ENCODE peak calls at places on chromosomes 1 and 21, in six cellular contexts. J, N, I, G, X and V are unnamed samples.

GRCh38 chr21:33971492-33972013 is 55.9 kb upstream of the ATP5PO start:
- DNase-seq in J (peak), N (no peak), I (no peak), G (no peak), X (no peak), V (no peak)

GRCh38 chr1:101996830-101997485 is at the start of gene OLFM3:
- DNase-seq in J (no peak), N (no peak), I (no peak), G (no peak), X (no peak), V (no peak)

GRCh38 chr1:17531682-17532487 is 7.6 kb upstream of the ARHGEF10L start:
- DNase-seq in J (peak), N (peak), I (no peak), G (peak), X (peak), V (no peak)

GRCh38 chr1:156659672-156659993 is 17.6 kb downstream of the NES start:
- DNase-seq in J (no peak), N (no peak), I (no peak), G (no peak), X (no peak), V (no peak)

GRCh38 chr1:236066828-236067386 is 2.0 kb upstream of the NID1 start:
- DNase-seq in J (peak), N (no peak), I (no peak), G (peak), X (peak), V (no peak)

GRCh38 chr1:81345110-81345509 is 455.6 kb upstream of the ADGRL2 start:
- DNase-seq in J (no peak), N (no peak), I (no peak), G (no peak), X (no peak), V (no peak)

GRCh38 chr1:203629509-203630082 is 3.0 kb downstream of the ATP2B4 start:
- DNase-seq in J (peak), N (no peak), I (no peak), G (peak), X (peak), V (no peak)

GRCh38 chr1:88098881-88099280 is 585.2 kb upstream of the PKN2 start:
- DNase-seq in J (no peak), N (no peak), I (no peak), G (no peak), X (no peak), V (no peak)

GRCh38 chr21:27246741-27247140 is 279.9 kb upstream of the ADAMTS5 start:
- DNase-seq in J (peak), N (no peak), I (peak), G (no peak), X (no peak), V (no peak)

GRCh38 chr1:204584699-204585372 is 68.6 kb downstream of the MDM4 start:
- DNase-seq in J (no peak), N (no peak), I (no peak), G (no peak), X (no peak), V (no peak)

GRCh38 chr1:6438047-6438525 is 13.5 kb downstream of the ESPN start:
- DNase-seq in J (peak), N (no peak), I (no peak), G (peak), X (peak), V (no peak)

GRCh38 chr1:201153474-201154388 is 543 bp downstream of the TMEM9 start:
- DNase-seq in J (no peak), N (no peak), I (no peak), G (peak), X (no peak), V (no peak)

GRCh38 chr1:35573198-35573775 is at the start of gene TFAP2E:
- DNase-seq in J (no peak), N (peak), I (no peak), G (no peak), X (no peak), V (no peak)

GRCh38 chr1:206935491-206936067 is 10.7 kb downstream of the PIGR start:
- DNase-seq in J (peak), N (no peak), I (peak), G (no peak), X (no peak), V (no peak)

GRCh38 chr1:151936653-151937052 is 27.3 kb upstream of the THEM4 start:
- DNase-seq in J (no peak), N (no peak), I (no peak), G (no peak), X (no peak), V (no peak)

GRCh38 chr1:21781971-21782867 is 730 bp downstream of the USP48 start:
- DNase-seq in J (peak), N (no peak), I (no peak), G (no peak), X (no peak), V (no peak)

GRCh38 chr1:88141499-88142074 is 542.5 kb upstream of the PKN2 start:
- DNase-seq in J (no peak), N (no peak), I (no peak), G (no peak), X (no peak), V (no peak)

GRCh38 chr1:213295860-213296259 is 244.8 kb downstream of the RPS6KC1 start:
- DNase-seq in J (no peak), N (no peak), I (no peak), G (no peak), X (no peak), V (no peak)

GRCh38 chr1:214123061-214123784 is 135.4 kb downstream of the PROX1 start:
- DNase-seq in J (peak), N (peak), I (peak), G (no peak), X (peak), V (peak)

GRCh38 chr21:39630191-39630591 is 17.5 kb downstream of the B3GALT5 start:
- DNase-seq in J (no peak), N (peak), I (no peak), G (no peak), X (no peak), V (no peak)

GRCh38 chr1:53306168-53306567 is 21.7 kb downstream of the LRP8 start:
- DNase-seq in J (no peak), N (no peak), I (no peak), G (no peak), X (no peak), V (no peak)

GRCh38 chr1:76191561-76191960 is 117.0 kb downstream of the ST6GALNAC3 start:
- DNase-seq in J (no peak), N (no peak), I (no peak), G (no peak), X (no peak), V (no peak)

GRCh38 chr1:156577512-156577911 is 2.0 kb upstream of the TTC24 start:
- DNase-seq in J (no peak), N (no peak), I (no peak), G (no peak), X (no peak), V (no peak)

GRCh38 chr21:32611471-32611997 is 643 bp downstream of the CFAP298 start:
- DNase-seq in J (peak), N (no peak), I (no peak), G (no peak), X (no peak), V (no peak)

GRCh38 chr1:181548491-181548890 is 65.2 kb downstream of the CACNA1E start:
- DNase-seq in J (no peak), N (no peak), I (no peak), G (no peak), X (no peak), V (no peak)

GRCh38 chr21:16330340-16331319 is 600.8 kb downstream of the USP25 start:
- DNase-seq in J (peak), N (peak), I (peak), G (no peak), X (no peak), V (peak)

GRCh38 chr21:45581322-45581712 is 39.1 kb upstream of the SLC19A1 start:
- DNase-seq in J (no peak), N (no peak), I (no peak), G (no peak), X (peak), V (no peak)

GRCh38 chr1:227192163-227192562 is 126.1 kb downstream of the CDC42BPA start:
- DNase-seq in J (peak), N (no peak), I (peak), G (no peak), X (peak), V (peak)

GRCh38 chr1:202274611-202275010 is 67.1 kb downstream of the UBE2T start:
- DNase-seq in J (peak), N (peak), I (no peak), G (no peak), X (no peak), V (no peak)

GRCh38 chr1:156750191-156750931 is 1.1 kb downstream of the HDGF start:
- DNase-seq in J (peak), N (no peak), I (no peak), G (no peak), X (peak), V (no peak)

GRCh38 chr1:5977494-5978444 is 14.5 kb downstream of the NPHP4 start:
- DNase-seq in J (no peak), N (no peak), I (no peak), G (no peak), X (no peak), V (no peak)

GRCh38 chr21:38389891-38390290 is 108.4 kb downstream of the ERG start:
- DNase-seq in J (no peak), N (no peak), I (no peak), G (no peak), X (no peak), V (peak)

GRCh38 chr1:244048566-244049141 is 2.4 kb upstream of the ZBTB18 start:
- DNase-seq in J (no peak), N (no peak), I (no peak), G (no peak), X (no peak), V (no peak)

GRCh38 chr1:15344380-15344779 is 65.3 kb upstream of the EFHD2 start:
- DNase-seq in J (no peak), N (no peak), I (no peak), G (no peak), X (no peak), V (no peak)
- TF ChIP-seq CTCF in J (no peak), N (no peak), I (no peak), G (no peak), X (no peak), V (no peak)

GRCh38 chr1:116913941-116914340 is 4.2 kb downstream of the PTGFRN start:
- DNase-seq in J (no peak), N (no peak), I (no peak), G (no peak), X (no peak), V (no peak)

GRCh38 chr1:116916533-116917460 is 7.1 kb downstream of the PTGFRN start:
- DNase-seq in J (peak), N (no peak), I (no peak), G (no peak), X (no peak), V (no peak)

GRCh38 chr1:116914667-116915066 is 5.0 kb downstream of the PTGFRN start:
- DNase-seq in J (no peak), N (no peak), I (no peak), G (no peak), X (no peak), V (no peak)

GRCh38 chr1:116916002-116916401 is 6.3 kb downstream of the PTGFRN start:
- DNase-seq in J (no peak), N (no peak), I (no peak), G (no peak), X (no peak), V (no peak)

DNA sequence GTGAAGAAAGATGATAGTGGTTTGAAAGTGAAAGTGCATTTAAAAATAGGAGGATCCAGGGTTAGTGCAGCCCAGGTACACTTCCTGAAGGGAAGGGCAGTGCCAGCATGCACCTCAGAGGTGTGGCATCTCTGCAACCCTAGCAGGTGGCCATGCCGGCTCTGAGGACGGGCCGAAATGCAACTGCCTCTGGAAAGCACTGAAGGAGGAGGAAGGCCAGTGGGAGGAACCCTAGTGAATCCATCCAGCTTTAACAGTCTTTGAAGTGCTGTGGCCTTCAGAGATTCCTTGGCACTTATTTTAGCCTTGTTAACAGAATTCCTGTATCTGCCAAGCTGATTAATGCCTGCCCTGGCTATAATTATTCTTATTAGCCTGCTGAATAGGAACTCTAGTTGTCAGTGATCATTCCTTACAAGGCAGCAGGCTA is 5.5 kb downstream of the PTGFRN start:
- DNase-seq in J (no peak), N (no peak), I (no peak), G (no peak), X (peak), V (no peak)
- H3K4me3 ChIP-seq in J (no peak), N (no peak), I (no peak), G (no peak), X (no peak), V (no peak)

DNA sequence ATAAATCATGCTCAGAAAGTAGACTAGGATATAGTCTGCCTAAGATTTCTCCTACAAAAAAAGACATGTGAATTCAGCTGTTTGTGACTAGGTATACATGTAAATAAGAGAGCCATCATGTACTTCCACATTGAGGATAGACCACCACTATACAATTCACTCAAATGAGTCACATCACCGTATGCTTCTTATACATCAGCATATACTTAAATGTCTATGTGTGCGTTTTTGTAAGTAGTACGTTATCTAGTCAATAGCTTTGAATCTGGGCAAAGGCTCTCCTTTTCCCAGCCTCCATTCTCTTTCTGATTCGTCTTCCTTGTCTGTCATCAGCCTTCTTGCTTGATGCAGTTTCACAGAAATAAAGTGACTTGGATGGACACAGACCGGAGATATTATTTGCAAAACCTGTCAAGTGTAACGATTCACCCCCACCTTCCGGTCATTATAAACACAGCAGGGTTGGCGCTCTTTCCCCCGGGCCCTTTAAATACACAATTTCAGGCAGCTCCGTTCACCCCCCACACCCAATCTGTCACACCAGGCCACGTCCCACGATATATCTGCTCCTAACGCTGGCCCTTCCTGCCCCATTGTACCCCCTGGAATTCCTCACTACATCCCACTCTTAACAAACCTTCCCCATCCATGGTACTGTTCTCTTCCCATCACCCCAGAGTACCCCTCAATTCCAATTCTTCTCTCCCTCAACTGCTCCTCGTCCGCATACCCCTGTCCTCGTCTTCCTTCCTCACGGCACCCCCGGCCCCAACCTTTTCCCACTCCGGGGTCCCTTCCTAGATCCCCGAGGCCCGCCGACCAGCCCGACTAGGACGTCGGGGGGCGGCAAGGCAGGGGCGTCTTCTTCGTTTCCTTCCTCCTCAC is 636 bp downstream of the VAMP4 start:
- DNase-seq in J (peak), N (no peak), I (no peak), G (peak), X (peak), V (peak)
- TF ChIP-seq CTCF in J (no peak), N (no peak), I (peak), G (no peak), X (peak), V (peak)

DNA sequence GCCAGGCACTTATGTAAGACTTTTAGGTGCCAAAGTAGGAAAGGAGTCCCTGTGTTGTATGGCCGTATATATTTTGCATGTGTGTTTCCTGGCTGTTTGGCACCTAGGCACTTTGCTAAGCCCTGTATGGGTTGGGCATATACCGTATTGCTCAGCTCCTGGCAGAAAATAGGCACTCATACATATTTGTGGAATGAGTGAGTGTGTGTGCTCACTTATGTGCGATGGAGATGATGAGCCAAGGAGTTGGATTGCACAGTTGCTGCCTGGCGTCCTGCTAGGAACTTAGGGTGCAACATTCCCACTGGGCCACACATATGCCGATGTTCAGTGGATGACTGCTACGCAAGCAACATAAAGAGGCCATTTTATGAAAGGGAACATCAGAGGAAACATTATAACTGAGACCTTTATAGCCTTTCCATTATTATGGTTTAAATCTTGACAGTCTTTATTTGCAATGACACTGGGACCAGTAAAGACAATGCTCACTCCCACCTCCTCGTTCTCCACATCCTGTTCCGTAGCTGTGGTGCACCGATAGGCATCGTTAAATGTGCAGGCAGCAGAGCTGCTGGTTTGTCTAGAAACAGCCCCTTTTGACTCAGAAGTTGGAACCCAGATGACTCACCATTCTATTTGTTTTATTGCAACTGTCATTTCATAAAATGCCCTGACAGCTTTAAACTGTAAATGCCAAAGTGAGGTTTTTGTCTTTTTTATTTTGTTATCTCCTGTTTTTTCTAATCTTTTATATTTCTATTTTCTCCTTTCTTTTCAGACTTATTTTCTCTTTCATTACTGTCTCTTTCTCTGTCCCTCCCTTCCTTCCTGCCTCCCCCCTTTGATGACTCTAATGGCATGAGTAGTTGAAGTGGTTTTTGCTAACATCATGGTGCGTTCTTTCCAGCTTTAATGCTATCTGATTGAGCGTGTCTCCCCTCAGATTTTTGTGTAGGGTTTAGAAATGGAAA is 36.1 kb downstream of the PEX14 start:
- DNase-seq in J (peak), N (peak), I (peak), G (no peak), X (no peak), V (no peak)
- H3K4me3 ChIP-seq in J (peak), N (peak), I (peak), G (no peak), X (no peak), V (peak)

GRCh38 chr1:37817481-37817880 is 9.5 kb upstream of the YRDC start:
- DNase-seq in J (no peak), N (no peak), I (no peak), G (no peak), X (no peak), V (peak)
- TF ChIP-seq CTCF in J (no peak), N (no peak), I (no peak), G (no peak), X (no peak), V (no peak)

DNA sequence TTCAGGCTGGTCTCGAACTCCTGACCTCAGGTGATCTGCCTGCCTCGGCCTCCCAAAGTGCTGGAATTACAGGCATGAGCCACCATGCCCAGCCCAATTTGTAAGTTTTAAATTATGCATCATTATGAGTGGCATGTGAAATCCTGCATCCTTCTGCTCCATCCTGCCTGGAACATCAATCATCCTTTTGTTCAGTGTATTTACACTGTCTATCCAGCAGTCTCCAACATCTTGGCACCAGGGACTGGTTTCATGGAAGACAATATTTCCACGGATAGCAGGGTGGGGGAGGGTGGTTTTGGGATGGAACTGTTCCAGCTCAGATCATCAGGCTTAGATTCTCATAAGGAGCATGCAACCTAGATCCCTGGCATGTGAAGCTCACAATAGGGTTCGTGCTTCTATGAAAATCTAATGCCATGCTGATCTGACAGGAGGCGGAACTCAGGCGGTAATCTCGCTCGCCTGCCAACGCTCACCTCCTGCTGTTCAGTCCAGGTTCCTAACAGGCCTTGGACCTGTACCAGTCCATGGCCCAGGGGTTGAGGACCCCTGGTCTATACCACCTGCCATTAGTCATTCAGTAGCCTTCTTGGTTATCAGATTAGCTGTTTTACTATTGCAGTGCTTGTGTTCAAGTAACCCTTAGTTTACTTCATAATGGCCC is 22.2 kb upstream of the TCEA3 start:
- DNase-seq in J (no peak), N (no peak), I (no peak), G (no peak), X (no peak), V (no peak)
- H3K4me3 ChIP-seq in J (no peak), N (no peak), I (no peak), G (no peak), X (no peak), V (no peak)

DNA sequence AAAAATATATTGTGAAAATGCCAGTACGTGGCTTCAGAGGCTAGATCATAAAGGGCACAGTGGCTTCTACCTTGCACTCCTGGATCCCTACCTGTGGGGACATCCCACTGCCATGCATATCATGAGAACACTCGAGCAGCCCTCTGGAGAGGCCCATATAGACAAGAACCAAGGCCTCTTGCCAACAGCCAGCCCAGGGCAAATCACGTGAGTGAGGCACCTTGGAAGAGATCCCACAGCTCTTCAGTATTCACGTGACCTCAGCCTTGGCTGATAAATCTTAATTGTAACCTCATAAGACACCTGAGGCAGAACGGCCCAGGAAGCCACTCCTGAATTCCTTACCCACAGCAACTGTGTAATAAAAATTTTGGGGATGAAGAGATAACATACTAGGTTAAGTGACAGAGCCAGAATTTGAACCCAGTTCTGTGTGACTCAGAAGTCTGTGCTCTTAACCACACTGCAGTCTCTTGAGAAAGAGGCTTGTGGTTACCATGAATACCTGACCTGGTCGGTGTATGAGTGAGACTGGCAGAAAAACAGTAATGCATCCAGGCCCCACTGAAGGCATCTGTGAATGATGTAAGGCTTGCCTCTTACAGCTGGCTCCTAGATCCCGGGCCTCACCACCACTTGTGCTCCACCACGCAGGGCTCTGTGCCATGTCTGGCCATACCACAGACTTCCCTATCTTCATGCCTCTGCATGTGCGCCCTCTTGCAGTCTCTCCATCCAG is 6.9 kb upstream of the A3GALT2 start:
- DNase-seq in J (peak), N (no peak), I (peak), G (no peak), X (peak), V (peak)
- TF ChIP-seq CTCF in J (no peak), N (no peak), I (peak), G (no peak), X (no peak), V (no peak)